ENCODE peak calls at places on chromosomes 5 and 9, in four cellular contexts. D, T, V and G are unnamed samples. For H3K36me3, the result is how much of the 10 kb centered on the place peaks cover.

GRCh38 chr5:81068063-81068462 is 107.9 kb downstream of the RASGRF2 start:
- DNase-seq in D (no peak), T (no peak), V (no peak), G (no peak)

GRCh38 chr9:93468763-93469456 is 15.5 kb upstream of the FAM120AOS start:
- DNase-seq in D (no peak), T (no peak), V (no peak), G (no peak)

GRCh38 chr5:127028822-127029457 is 1.4 kb downstream of the MARCHF3 start:
- DNase-seq in D (no peak), T (no peak), V (peak), G (no peak)

GRCh38 chr9:77018058-77019009 is 1.1 kb upstream of the FOXB2 start:
- DNase-seq in D (no peak), T (no peak), V (no peak), G (no peak)

GRCh38 chr5:10445352-10445751 is 3.7 kb downstream of the ROPN1L start:
- DNase-seq in D (no peak), T (no peak), V (no peak), G (no peak)

GRCh38 chr5:34656001-34656699 is at the start of gene RAI14:
- DNase-seq in D (peak), T (no peak), V (peak), G (peak)

GRCh38 chr5:761854-762685 is 22.5 kb downstream of the ZDHHC11B start:
- DNase-seq in D (peak), T (no peak), V (peak), G (no peak)

GRCh38 chr5:5688925-5689310 is 266.4 kb downstream of the ICE1 start:
- DNase-seq in D (no peak), T (no peak), V (no peak), G (no peak)

GRCh38 chr9:75658301-75658919 is 232.1 kb upstream of the PCSK5 start:
- DNase-seq in D (no peak), T (no peak), V (no peak), G (no peak)

DNA sequence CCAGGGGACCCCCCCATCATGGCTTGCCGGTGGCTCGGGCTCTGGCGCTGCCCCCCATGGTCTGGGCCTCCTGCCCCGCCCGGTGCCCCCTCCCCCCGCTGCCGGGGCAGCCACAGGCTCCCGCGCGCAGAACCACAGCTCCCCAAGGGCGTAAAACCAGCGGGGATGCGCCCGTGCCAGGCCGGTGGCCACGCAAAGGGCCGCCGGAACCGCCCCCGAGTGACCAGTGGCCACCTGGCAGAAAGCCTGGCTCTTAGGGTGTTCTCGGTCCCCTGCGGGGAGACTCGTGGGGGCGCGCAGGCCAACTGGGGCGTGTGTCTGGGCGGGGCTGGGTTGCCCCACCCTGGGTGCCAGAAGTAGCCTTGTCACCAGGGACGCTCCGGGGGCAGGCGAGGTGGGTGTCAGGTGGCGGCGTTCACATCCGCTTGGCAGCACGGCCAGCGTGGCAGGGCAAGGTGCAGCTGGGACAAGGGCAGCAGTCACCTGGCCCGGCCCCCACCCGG is 515 bp upstream of the AGPAT2 start:
- DNase-seq in D (peak), T (no peak), V (peak), G (peak)
- H3K4me3 ChIP-seq in D (peak), T (no peak), V (peak), G (peak)

GRCh38 chr5:142314129-142314528 is 10.7 kb downstream of the SPRY4 start:
- DNase-seq in D (no peak), T (no peak), V (no peak), G (no peak)
- H3K36me3 ChIP-seq in D (under half), T (under half), V (under half), G (under half)

GRCh38 chr5:177230660-177231059 is 72.9 kb downstream of the RAB24 start:
- DNase-seq in D (no peak), T (no peak), V (no peak), G (no peak)

GRCh38 chr5:177226882-177227281 is 76.6 kb downstream of the RAB24 start:
- DNase-seq in D (no peak), T (no peak), V (no peak), G (no peak)

GRCh38 chr5:177231479-177232250 is 71.9 kb downstream of the RAB24 start:
- DNase-seq in D (no peak), T (no peak), V (no peak), G (no peak)

GRCh38 chr5:177225798-177226197 is 77.7 kb downstream of the RAB24 start:
- DNase-seq in D (no peak), T (no peak), V (no peak), G (no peak)

GRCh38 chr5:177228751-177229150 is 74.8 kb downstream of the RAB24 start:
- DNase-seq in D (no peak), T (no peak), V (no peak), G (no peak)
- TF ChIP-seq CTCF in D (no peak), T (no peak), V (no peak), G (no peak)

DNA sequence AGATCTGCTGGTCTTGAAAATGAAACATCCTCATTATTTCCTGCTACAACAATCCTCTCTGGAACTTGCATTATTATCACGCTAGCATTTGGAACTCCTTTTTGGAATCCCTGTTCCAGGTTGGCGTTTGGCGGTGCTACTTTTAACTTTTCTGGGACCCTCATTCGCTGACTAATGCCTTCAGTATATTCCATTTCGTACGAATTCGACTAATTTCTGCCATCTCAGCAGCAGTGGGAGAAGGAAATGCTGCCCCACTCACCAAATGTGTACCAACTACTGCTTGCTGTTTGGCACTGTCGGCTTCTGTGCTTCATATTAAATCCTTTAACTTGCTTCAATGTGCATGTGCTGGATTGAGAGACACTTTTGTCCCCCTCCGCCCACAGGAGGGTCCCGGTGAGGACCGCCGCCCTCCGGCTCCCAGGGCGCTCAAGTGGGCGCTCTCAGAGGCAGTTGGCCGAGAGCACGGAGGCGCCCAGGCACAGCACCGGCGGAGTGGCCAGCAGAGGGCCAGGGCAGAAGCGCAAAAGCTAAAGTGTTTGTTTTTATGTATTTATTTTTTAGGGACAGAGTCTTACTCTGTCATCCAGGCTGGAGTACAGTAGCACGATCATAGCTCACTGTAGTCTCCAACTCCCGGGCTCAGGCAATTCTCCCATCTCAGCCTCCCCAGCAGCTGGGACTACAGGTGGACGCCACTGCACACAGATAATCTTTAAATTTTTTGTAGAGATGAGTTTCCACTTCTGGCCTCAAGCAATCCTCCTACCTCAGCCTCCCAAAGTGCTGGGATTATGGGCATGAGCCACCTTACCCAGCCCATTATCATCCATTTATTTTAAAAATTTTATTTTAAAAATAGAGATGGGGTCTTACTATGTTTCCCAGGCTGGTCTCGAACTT is 11.9 kb downstream of the PDE6A start:
- DNase-seq in D (peak), T (no peak), V (peak), G (no peak)
- H3K4me3 ChIP-seq in D (peak), T (no peak), V (no peak), G (no peak)

DNA sequence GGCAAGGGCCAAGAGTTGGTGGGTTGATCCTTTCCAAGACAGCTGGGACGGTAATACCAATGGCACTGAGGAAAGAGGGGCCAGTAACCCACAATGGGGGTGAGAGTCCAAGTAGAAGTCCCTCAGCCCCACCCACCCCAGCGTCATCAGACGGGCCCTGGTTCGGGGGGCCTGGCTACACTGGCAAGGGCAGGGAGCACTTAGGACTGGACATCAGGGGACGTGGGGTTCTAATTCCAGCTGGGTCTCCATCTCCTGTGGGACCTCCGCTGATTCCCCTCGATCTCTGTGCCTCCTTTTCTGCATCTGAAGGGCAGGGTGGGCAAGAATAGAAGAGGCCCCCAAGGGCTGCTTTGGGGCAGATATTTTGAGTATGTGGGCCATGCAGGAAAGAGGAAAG is 53.5 kb upstream of the FCN1 start:
- DNase-seq in D (no peak), T (no peak), V (no peak), G (no peak)
- H3K36me3 ChIP-seq in D (under half), T (under half), V (under half), G (under half)